ENCODE peak calls at places on chromosomes 1 and 21, in five cellular contexts. Z is neural crest cell, P is A549, X is lower leg skin, T is GM04504. E is an unnamed sample.

GRCh38 chr1:118204106-118204505 is 19.1 kb upstream of the SPAG17 start:
- DNase-seq in T (peak; percentile 46), P (no peak), X (no peak), Z (no peak), E (no peak)

GRCh38 chr1:225769687-225770086 is 7.9 kb upstream of the SRP9 start:
- DNase-seq in Z (no peak), P (no peak), T (no peak), X (peak; percentile 9), E (no peak)

GRCh38 chr21:21547368-21547953 is 549.3 kb downstream of the NCAM2 start:
- DNase-seq in Z (no peak), P (no peak), X (no peak), T (no peak), E (no peak)

GRCh38 chr21:43333301-43334062 is 93.4 kb downstream of the SIK1 start:
- DNase-seq in X (no peak), Z (no peak), P (peak; percentile 97), T (peak; percentile 87), E (peak; percentile 84)

GRCh38 chr1:234776256-234776874 is 166.4 kb upstream of the IRF2BP2 start:
- DNase-seq in X (no peak), T (no peak), P (no peak), Z (no peak), E (no peak)

GRCh38 chr21:31514598-31514997 is 144.9 kb upstream of the SOD1 start:
- DNase-seq in T (no peak), Z (peak; percentile 43), P (no peak), X (no peak), E (no peak)

GRCh38 chr1:186093437-186093836 is 281.6 kb downstream of the TPR start:
- DNase-seq in T (no peak), X (peak; percentile 30), P (no peak), Z (no peak), E (no peak)

GRCh38 chr1:50620680-50621329 is 197.6 kb upstream of the DMRTA2 start:
- DNase-seq in X (no peak), T (no peak), Z (no peak), P (peak; percentile 9), E (no peak)

GRCh38 chr1:234597894-234598293 is 12.1 kb downstream of the IRF2BP2 start:
- DNase-seq in X (no peak), T (no peak), P (peak; percentile 75), Z (peak; percentile 41), E (no peak)

GRCh38 chr1:64479874-64480273 is 9.9 kb downstream of the CACHD1 start:
- DNase-seq in Z (no peak), T (no peak), P (no peak), X (no peak), E (no peak)

GRCh38 chr1:29249170-29249691 is 12.9 kb downstream of the PTPRU start:
- DNase-seq in Z (no peak), T (no peak), P (no peak), X (no peak), E (no peak)

GRCh38 chr1:223224465-223224864 is 81.4 kb upstream of the TLR5 start:
- DNase-seq in P (no peak), Z (no peak), X (no peak), T (no peak), E (no peak)

GRCh38 chr1:157695417-157695816 is 5.2 kb downstream of the FCRL3 start:
- DNase-seq in T (no peak), P (no peak), Z (no peak), X (no peak), E (no peak)

GRCh38 chr21:45511007-45511406 is 31.2 kb downstream of the SLC19A1 start:
- DNase-seq in Z (no peak), X (no peak), T (no peak), P (no peak), E (no peak)

GRCh38 chr1:54798769-54799641 is 2.1 kb downstream of the TTC22 start:
- DNase-seq in X (no peak), Z (no peak), P (no peak), T (no peak), E (no peak)

GRCh38 chr21:46154155-46154954 is 1.0 kb downstream of the FTCD start:
- DNase-seq in T (no peak), Z (no peak), X (no peak), P (no peak), E (no peak)

GRCh38 chr1:194289569-194290266 is 1103.3 kb upstream of the B3GALT2 start:
- DNase-seq in P (no peak), T (no peak), Z (no peak), X (no peak), E (no peak)

GRCh38 chr1:109198043-109198695 is 15.5 kb upstream of the SARS1 start:
- DNase-seq in X (no peak), Z (no peak), T (peak; percentile 82), P (peak; percentile 60), E (peak; percentile 59)

GRCh38 chr1:46544561-46545240 is 6.7 kb downstream of the KNCN start:
- DNase-seq in Z (no peak), X (no peak), P (no peak), T (no peak), E (no peak)

GRCh38 chr1:11943619-11944018 is 9.1 kb downstream of the PLOD1 start:
- DNase-seq in Z (no peak), T (no peak), P (no peak), X (no peak), E (no peak)

GRCh38 chr1:12658531-12659453 is 14.9 kb downstream of the AADACL4 start:
- DNase-seq in X (peak; percentile 68), Z (peak; percentile 82), T (peak; percentile 52), P (peak; percentile 81), E (peak; percentile 10)

GRCh38 chr1:8423134-8423701 is 105.3 kb downstream of the SLC45A1 start:
- DNase-seq in P (no peak), Z (no peak), X (no peak), T (no peak), E (no peak)

GRCh38 chr1:24900985-24901781 is 28.9 kb downstream of the RUNX3 start:
- DNase-seq in Z (no peak), T (no peak), X (no peak), P (no peak), E (no peak)

GRCh38 chr1:55140546-55140983 is 74.6 kb downstream of the USP24 start:
- DNase-seq in X (peak; percentile 83), P (peak; percentile 75), Z (peak; percentile 62), T (peak; percentile 84), E (peak; percentile 80)

GRCh38 chr1:106268070-106268469 is 788.4 kb upstream of the PRMT6 start:
- DNase-seq in Z (no peak), P (peak; percentile 1), T (no peak), X (no peak), E (no peak)

E was measured in BJ.